ENCODE peak calls at places on chromosomes 7 and 10, in eight cellular contexts. K is naive thymus-derived CD8-positive, alpha-beta T cell; A is germinal center; Z is neural progenitor cell; D is astrocyte of the hippocampus; J is A549; C is NCI-H187; H is activated CD8-positive, alpha-beta memory T cell treated with anti-CD3 and anti-CD28 coated beads for 48 hours. B is an unnamed sample.

GRCh38 chr10:12432402-12433189 is 83.2 kb downstream of the CAMK1D start:
- DNase-seq in K (no peak), A (no peak), Z (no peak), D (no peak), J (no peak), C (no peak), H (no peak), B (peak; percentile 10)

GRCh38 chr10:79245539-79246208 is 101.6 kb upstream of the PPIF start:
- DNase-seq in K (no peak), A (no peak), Z (no peak), D (no peak), J (no peak), C (no peak), H (no peak), B (no peak)

GRCh38 chr10:118875087-118875486 is 120.3 kb upstream of the CACUL1 start:
- DNase-seq in K (no peak), A (no peak), Z (no peak), D (no peak), J (no peak), C (no peak), H (no peak), B (no peak)

GRCh38 chr7:131507592-131508331 is 48.7 kb downstream of the PODXL start:
- DNase-seq in K (peak; percentile 70), A (peak; percentile 69), Z (peak; percentile 78), D (peak; percentile 86), J (peak; percentile 66), C (peak; percentile 67), H (peak; percentile 74), B (peak; percentile 66)

GRCh38 chr10:30070001-30070759 is 10.8 kb upstream of the JCAD start:
- DNase-seq in K (no peak), A (no peak), Z (no peak), D (no peak), J (no peak), C (no peak), H (no peak), B (no peak)

GRCh38 chr10:67114945-67115344 is 189.1 kb downstream of the LRRTM3 start:
- DNase-seq in K (no peak), A (no peak), Z (no peak), D (no peak), J (peak; percentile 24), C (no peak), H (no peak), B (peak; percentile 80)

GRCh38 chr7:140674899-140675701 is 2.4 kb downstream of the ADCK2 start:
- DNase-seq in K (no peak), A (no peak), Z (peak; percentile 66), D (peak; percentile 62), J (peak; percentile 60), C (no peak), H (no peak), B (no peak)

GRCh38 chr10:125719173-125720001 is at the start of gene EDRF1:
- DNase-seq in K (peak; percentile 99), A (peak; percentile 98), Z (peak; percentile 99), D (peak; percentile 100), J (peak; percentile 99), C (peak; percentile 90), H (peak; percentile 96), B (peak; percentile 96)

GRCh38 chr10:126160971-126161630 is 227.2 kb downstream of the ADAM12 start:
- DNase-seq in K (no peak), A (no peak), Z (peak; percentile 64), D (peak; percentile 48), J (peak; percentile 40), C (no peak), H (no peak), B (no peak)

GRCh38 chr7:24835643-24836042 is 78.4 kb upstream of the GSDME start:
- DNase-seq in K (no peak), A (no peak), Z (no peak), D (no peak), J (no peak), C (no peak), H (no peak), B (no peak)

GRCh38 chr7:141151726-141152125 is 77.9 kb downstream of the TMEM178B start:
- DNase-seq in K (no peak), A (no peak), Z (no peak), D (no peak), J (no peak), C (no peak), H (no peak), B (no peak)

GRCh38 chr10:43231523-43232078 is 35.3 kb downstream of the RASGEF1A start:
- DNase-seq in K (no peak), A (no peak), Z (no peak), D (no peak), J (no peak), C (no peak), H (no peak), B (no peak)

GRCh38 chr10:79482721-79483120 is 29.6 kb upstream of the EIF5AL1 start:
- DNase-seq in K (no peak), A (no peak), Z (peak; percentile 45), D (no peak), J (no peak), C (no peak), H (no peak), B (no peak)

GRCh38 chr7:117138943-117139690 is 183.7 kb downstream of the WNT2 start:
- DNase-seq in K (no peak), A (no peak), Z (no peak), D (no peak), J (no peak), C (no peak), H (no peak), B (no peak)

GRCh38 chr7:44937426-44937825 is 41.4 kb downstream of the MYO1G start:
- DNase-seq in K (no peak), A (no peak), Z (no peak), D (no peak), J (no peak), C (no peak), H (no peak), B (no peak)

GRCh38 chr10:71779641-71780040 is 6.3 kb upstream of the VSIR start:
- DNase-seq in K (no peak), A (no peak), Z (no peak), D (no peak), J (no peak), C (no peak), H (no peak), B (no peak)

GRCh38 chr7:37052673-37053072 is 328.4 kb upstream of the AOAH start:
- DNase-seq in K (peak; percentile 3), A (no peak), Z (peak; percentile 82), D (peak; percentile 66), J (peak; percentile 11), C (no peak), H (no peak), B (no peak)

GRCh38 chr7:8216291-8216690 is 45.7 kb downstream of the ICA1 start:
- DNase-seq in K (no peak), A (no peak), Z (no peak), D (no peak), J (no peak), C (no peak), H (no peak), B (no peak)